ENCODE peak calls at places on chromosome 16, in six cellular contexts. E, Z, I, T, O and W are unnamed samples.

GRCh38 chr16:50040710-50041109 is 15.7 kb downstream of the CNEP1R1 start:
- DNase-seq in T (no peak), O (no peak), Z (no peak), I (no peak), E (no peak), W (no peak)

GRCh38 chr16:7321661-7322060 is 11.0 kb upstream of the RBFOX1 start:
- DNase-seq in I (no peak), O (peak), T (peak), Z (no peak), E (no peak), W (no peak)

GRCh38 chr16:81029930-81030604 is 5.6 kb upstream of the ATMIN start:
- DNase-seq in T (no peak), I (no peak), O (no peak), E (no peak), Z (no peak), W (no peak)

GRCh38 chr16:67877064-67877463 is 4.2 kb downstream of the EDC4 start:
- DNase-seq in O (no peak), Z (no peak), I (no peak), E (no peak), T (no peak), W (no peak)

GRCh38 chr16:19645557-19645981 is 72.5 kb downstream of the KNOP1 start:
- DNase-seq in O (no peak), Z (no peak), T (no peak), E (no peak), I (no peak), W (no peak)

GRCh38 chr16:11361751-11362742 is 16.8 kb downstream of the RMI2 start:
- DNase-seq in O (no peak), T (no peak), E (no peak), I (no peak), Z (no peak), W (no peak)

GRCh38 chr16:80710918-80711317 is 93.5 kb downstream of the CDYL2 start:
- DNase-seq in I (no peak), E (no peak), Z (no peak), T (no peak), O (no peak), W (no peak)

GRCh38 chr16:56783332-56783731 is 53.4 kb downstream of the NUP93 start:
- DNase-seq in T (no peak), O (peak), Z (no peak), E (no peak), I (no peak), W (no peak)

GRCh38 chr16:23866628-23867027 is 30.8 kb downstream of the PRKCB start:
- DNase-seq in T (no peak), O (no peak), Z (no peak), I (no peak), E (no peak), W (peak)

GRCh38 chr16:17416461-17417221 is 54.1 kb downstream of the XYLT1 start:
- DNase-seq in E (peak), O (no peak), I (no peak), T (no peak), Z (peak), W (no peak)

GRCh38 chr16:73404001-73404400 is 356.1 kb upstream of the ZFHX3 start:
- DNase-seq in Z (no peak), I (no peak), O (no peak), E (no peak), T (no peak), W (no peak)

GRCh38 chr16:24700549-24701392 is 28.7 kb upstream of the TNRC6A start:
- DNase-seq in I (no peak), O (no peak), E (no peak), T (no peak), Z (peak), W (no peak)

GRCh38 chr16:87702325-87702811 is 63.4 kb downstream of the KLHDC4 start:
- DNase-seq in E (peak), Z (peak), T (no peak), O (no peak), I (peak), W (no peak)

GRCh38 chr16:50282010-50282538 is 15.7 kb downstream of the ADCY7 start:
- DNase-seq in T (no peak), O (no peak), E (peak), Z (no peak), I (no peak), W (no peak)

GRCh38 chr16:83813818-83814653 is 6.3 kb downstream of the HSBP1 start:
- DNase-seq in O (peak), Z (peak), E (no peak), T (peak), I (no peak), W (no peak)

GRCh38 chr16:765488-765865 is 4.9 kb downstream of the MSLN start:
- DNase-seq in I (no peak), O (no peak), T (no peak), Z (no peak), E (no peak), W (no peak)

GRCh38 chr16:66008136-66008535 is 358.4 kb upstream of the CDH5 start:
- DNase-seq in T (no peak), I (no peak), E (no peak), O (no peak), Z (no peak), W (no peak)

GRCh38 chr16:67842509-67843342 is 606 bp downstream of the THAP11 start:
- DNase-seq in E (peak), O (peak), T (peak), I (peak), Z (peak), W (no peak)

GRCh38 chr16:30407794-30408534 is 558 bp downstream of the ZNF771 start:
- DNase-seq in I (no peak), O (peak), E (no peak), T (no peak), Z (peak), W (no peak)

GRCh38 chr16:53884748-53885147 is 180.8 kb downstream of the FTO start:
- DNase-seq in E (no peak), O (no peak), Z (no peak), I (no peak), T (no peak), W (no peak)

GRCh38 chr16:20023190-20023589 is 50.5 kb downstream of the GPR139 start:
- DNase-seq in T (no peak), Z (no peak), E (no peak), I (no peak), O (no peak), W (peak)

GRCh38 chr16:20393801-20394637 is 10.5 kb downstream of the PDILT start:
- DNase-seq in T (no peak), Z (no peak), I (no peak), O (no peak), E (no peak), W (no peak)

GRCh38 chr16:11142951-11143740 is 112.9 kb downstream of the SOCS1 start:
- DNase-seq in I (no peak), T (no peak), E (no peak), Z (no peak), O (peak), W (no peak)

GRCh38 chr16:86968866-86969265 is 348.3 kb downstream of the C16orf95 start:
- DNase-seq in T (no peak), Z (no peak), O (no peak), E (no peak), I (no peak), W (no peak)